ENCODE peak calls at places on chromosomes 3 and 15, in ten cellular contexts. One of them, this sample, is unnamed.

GRCh38 chr3:66121288-66121687 is 82.6 kb upstream of the MAGI1 start:
- DNase-seq in Peyer's patch: no peak
- DNase-seq in right atrium auricular region: no peak
- DNase-seq in IMR-90: peak
- DNase-seq in tibial nerve: no peak
- DNase-seq in HFF-Myc: no peak
- DNase-seq in left ventricle myocardium inferior: no peak
- DNase-seq in dorsolateral prefrontal cortex: no peak
- DNase-seq in fibroblast of pulmonary artery: peak
- DNase-seq in AG10803: peak
- DNase-seq in this sample: peak

GRCh38 chr3:11499144-11499543 is 144.6 kb downstream of the VGLL4 start:
- DNase-seq in Peyer's patch: no peak
- DNase-seq in right atrium auricular region: no peak
- DNase-seq in IMR-90: peak
- DNase-seq in tibial nerve: no peak
- DNase-seq in HFF-Myc: peak
- DNase-seq in left ventricle myocardium inferior: no peak
- DNase-seq in dorsolateral prefrontal cortex: no peak
- DNase-seq in fibroblast of pulmonary artery: peak
- DNase-seq in AG10803: peak
- DNase-seq in this sample: peak

GRCh38 chr15:81633889-81634288 is 259.9 kb upstream of the TMC3 start:
- DNase-seq in Peyer's patch: no peak
- DNase-seq in right atrium auricular region: no peak
- DNase-seq in IMR-90: no peak
- DNase-seq in tibial nerve: no peak
- DNase-seq in HFF-Myc: no peak
- DNase-seq in left ventricle myocardium inferior: no peak
- DNase-seq in dorsolateral prefrontal cortex: no peak
- DNase-seq in fibroblast of pulmonary artery: no peak
- DNase-seq in AG10803: no peak
- DNase-seq in this sample: no peak

GRCh38 chr3:11601446-11602241 is 42.1 kb downstream of the VGLL4 start:
- DNase-seq in Peyer's patch: peak
- DNase-seq in right atrium auricular region: peak
- DNase-seq in IMR-90: peak
- DNase-seq in tibial nerve: no peak
- DNase-seq in HFF-Myc: no peak
- DNase-seq in left ventricle myocardium inferior: peak
- DNase-seq in dorsolateral prefrontal cortex: peak
- DNase-seq in fibroblast of pulmonary artery: peak
- DNase-seq in AG10803: peak
- DNase-seq in this sample: no peak

GRCh38 chr3:48411606-48412374 is 18.1 kb downstream of the PLXNB1 start:
- DNase-seq in Peyer's patch: peak
- DNase-seq in right atrium auricular region: no peak
- DNase-seq in IMR-90: no peak
- DNase-seq in tibial nerve: peak
- DNase-seq in HFF-Myc: no peak
- DNase-seq in left ventricle myocardium inferior: no peak
- DNase-seq in dorsolateral prefrontal cortex: peak
- DNase-seq in fibroblast of pulmonary artery: no peak
- DNase-seq in AG10803: no peak
- DNase-seq in this sample: no peak

GRCh38 chr15:66588971-66589370 is 23.2 kb upstream of the LCTL start:
- DNase-seq in Peyer's patch: no peak
- DNase-seq in right atrium auricular region: no peak
- DNase-seq in IMR-90: no peak
- DNase-seq in tibial nerve: no peak
- DNase-seq in HFF-Myc: no peak
- DNase-seq in left ventricle myocardium inferior: no peak
- DNase-seq in dorsolateral prefrontal cortex: no peak
- DNase-seq in fibroblast of pulmonary artery: no peak
- DNase-seq in AG10803: no peak
- DNase-seq in this sample: no peak

GRCh38 chr3:69105320-69105719 is 17.1 kb downstream of the LMOD3 start:
- DNase-seq in Peyer's patch: no peak
- DNase-seq in right atrium auricular region: no peak
- DNase-seq in IMR-90: no peak
- DNase-seq in tibial nerve: no peak
- DNase-seq in HFF-Myc: no peak
- DNase-seq in left ventricle myocardium inferior: no peak
- DNase-seq in dorsolateral prefrontal cortex: no peak
- DNase-seq in fibroblast of pulmonary artery: no peak
- DNase-seq in AG10803: peak
- DNase-seq in this sample: no peak

GRCh38 chr15:100201376-100202280 is 140.1 kb downstream of the ADAMTS17 start:
- DNase-seq in Peyer's patch: peak
- DNase-seq in right atrium auricular region: no peak
- DNase-seq in IMR-90: no peak
- DNase-seq in tibial nerve: no peak
- DNase-seq in HFF-Myc: no peak
- DNase-seq in left ventricle myocardium inferior: no peak
- DNase-seq in dorsolateral prefrontal cortex: no peak
- DNase-seq in fibroblast of pulmonary artery: no peak
- DNase-seq in AG10803: peak
- DNase-seq in this sample: no peak

GRCh38 chr3:49701388-49702077 is 12.2 kb downstream of the RNF123 start:
- DNase-seq in Peyer's patch: no peak
- DNase-seq in right atrium auricular region: no peak
- DNase-seq in IMR-90: no peak
- DNase-seq in tibial nerve: no peak
- DNase-seq in HFF-Myc: no peak
- DNase-seq in left ventricle myocardium inferior: no peak
- DNase-seq in dorsolateral prefrontal cortex: no peak
- DNase-seq in fibroblast of pulmonary artery: no peak
- DNase-seq in AG10803: no peak
- DNase-seq in this sample: peak

GRCh38 chr3:193791041-193792032 is 198.3 kb downstream of the OPA1 start:
- DNase-seq in Peyer's patch: no peak
- DNase-seq in right atrium auricular region: no peak
- DNase-seq in IMR-90: no peak
- DNase-seq in tibial nerve: no peak
- DNase-seq in HFF-Myc: no peak
- DNase-seq in left ventricle myocardium inferior: no peak
- DNase-seq in dorsolateral prefrontal cortex: no peak
- DNase-seq in fibroblast of pulmonary artery: no peak
- DNase-seq in AG10803: no peak
- DNase-seq in this sample: no peak

GRCh38 chr3:156483426-156483825 is 71.5 kb downstream of the SSR3 start:
- DNase-seq in Peyer's patch: no peak
- DNase-seq in right atrium auricular region: no peak
- DNase-seq in IMR-90: peak
- DNase-seq in tibial nerve: no peak
- DNase-seq in HFF-Myc: peak
- DNase-seq in left ventricle myocardium inferior: no peak
- DNase-seq in dorsolateral prefrontal cortex: no peak
- DNase-seq in fibroblast of pulmonary artery: peak
- DNase-seq in AG10803: peak
- DNase-seq in this sample: peak

GRCh38 chr3:115251509-115251908 is 104.4 kb upstream of the ZBTB20 start:
- DNase-seq in Peyer's patch: no peak
- DNase-seq in right atrium auricular region: no peak
- DNase-seq in IMR-90: no peak
- DNase-seq in tibial nerve: no peak
- DNase-seq in HFF-Myc: no peak
- DNase-seq in left ventricle myocardium inferior: no peak
- DNase-seq in dorsolateral prefrontal cortex: no peak
- DNase-seq in fibroblast of pulmonary artery: no peak
- DNase-seq in AG10803: peak
- DNase-seq in this sample: no peak

GRCh38 chr15:79023918-79024317 is 66.7 kb downstream of the RASGRF1 start:
- DNase-seq in Peyer's patch: no peak
- DNase-seq in right atrium auricular region: no peak
- DNase-seq in IMR-90: no peak
- DNase-seq in tibial nerve: no peak
- DNase-seq in HFF-Myc: no peak
- DNase-seq in left ventricle myocardium inferior: no peak
- DNase-seq in dorsolateral prefrontal cortex: no peak
- DNase-seq in fibroblast of pulmonary artery: no peak
- DNase-seq in AG10803: no peak
- DNase-seq in this sample: no peak

GRCh38 chr3:58161435-58162398 is 49.1 kb downstream of the DNASE1L3 start:
- DNase-seq in Peyer's patch: peak
- DNase-seq in right atrium auricular region: peak
- DNase-seq in IMR-90: peak
- DNase-seq in tibial nerve: peak
- DNase-seq in HFF-Myc: peak
- DNase-seq in left ventricle myocardium inferior: no peak
- DNase-seq in dorsolateral prefrontal cortex: no peak
- DNase-seq in fibroblast of pulmonary artery: peak
- DNase-seq in AG10803: peak
- DNase-seq in this sample: peak

DNA sequence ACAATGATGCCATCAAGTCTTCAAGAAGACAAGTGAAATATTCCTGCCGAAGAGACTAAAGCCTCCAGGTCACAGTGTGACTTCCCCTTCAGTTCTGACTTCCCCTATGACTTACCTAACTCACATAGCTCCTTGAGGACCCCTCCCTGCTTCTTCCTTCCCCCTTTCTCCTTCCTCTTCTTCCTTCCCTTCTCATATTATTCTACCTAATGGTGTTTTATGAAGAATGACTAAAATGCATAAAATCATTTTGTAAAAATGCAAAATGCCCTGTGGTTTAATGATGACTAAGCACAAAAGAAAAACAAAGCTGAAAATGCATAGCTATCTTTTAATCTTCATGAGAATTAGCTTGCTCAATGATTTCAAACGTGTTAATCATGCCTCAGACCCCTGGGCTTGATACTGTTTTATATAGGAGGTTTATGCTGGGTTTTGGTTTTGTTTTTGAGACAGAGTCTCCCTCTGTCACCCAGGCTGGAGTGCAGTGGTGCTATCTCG is 26.1 kb upstream of the TM4SF4 start:
- DNase-seq in Peyer's patch: no peak
- DNase-seq in right atrium auricular region: no peak
- DNase-seq in IMR-90: peak
- DNase-seq in tibial nerve: no peak
- DNase-seq in HFF-Myc: no peak
- DNase-seq in left ventricle myocardium inferior: no peak
- DNase-seq in dorsolateral prefrontal cortex: no peak
- DNase-seq in fibroblast of pulmonary artery: peak
- DNase-seq in AG10803: peak
- DNase-seq in this sample: peak
- H3K4me3 ChIP-seq in Peyer's patch: no peak
- H3K4me3 ChIP-seq in right atrium auricular region: no peak
- H3K4me3 ChIP-seq in IMR-90: no peak
- H3K4me3 ChIP-seq in tibial nerve: no peak
- H3K4me3 ChIP-seq in HFF-Myc: no peak
- H3K4me3 ChIP-seq in left ventricle myocardium inferior: no peak
- H3K4me3 ChIP-seq in dorsolateral prefrontal cortex: no peak
- H3K4me3 ChIP-seq in fibroblast of pulmonary artery: no peak
- H3K4me3 ChIP-seq in AG10803: no peak
- H3K4me3 ChIP-seq in this sample: no peak

DNA sequence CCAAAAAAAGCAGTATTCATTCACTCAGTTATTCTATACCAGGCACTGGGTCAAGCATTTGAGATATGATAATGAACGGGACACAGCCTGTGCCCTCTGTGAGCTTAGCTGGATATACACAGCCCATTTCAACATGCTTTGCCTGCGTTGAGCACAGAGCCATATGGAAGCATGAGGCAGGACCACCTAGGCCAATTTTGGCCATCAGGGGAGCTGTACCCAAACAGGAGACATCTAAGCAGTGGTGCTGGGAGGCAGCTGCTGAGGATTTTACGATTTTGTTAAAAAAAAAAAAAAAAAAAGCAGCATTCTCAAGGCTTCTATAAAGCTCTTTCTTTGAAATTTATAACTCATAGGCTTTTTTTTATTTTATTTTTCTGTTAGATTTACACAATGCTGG is 87.2 kb upstream of the SLC2A2 start:
- DNase-seq in Peyer's patch: no peak
- DNase-seq in right atrium auricular region: no peak
- DNase-seq in IMR-90: no peak
- DNase-seq in tibial nerve: no peak
- DNase-seq in HFF-Myc: no peak
- DNase-seq in left ventricle myocardium inferior: no peak
- DNase-seq in dorsolateral prefrontal cortex: no peak
- DNase-seq in fibroblast of pulmonary artery: no peak
- DNase-seq in AG10803: no peak
- DNase-seq in this sample: no peak
- TF ChIP-seq CTCF in Peyer's patch: no peak
- TF ChIP-seq CTCF in right atrium auricular region: no peak
- TF ChIP-seq CTCF in IMR-90: no peak
- TF ChIP-seq CTCF in tibial nerve: no peak
- TF ChIP-seq CTCF in HFF-Myc: no peak
- TF ChIP-seq CTCF in left ventricle myocardium inferior: peak
- TF ChIP-seq CTCF in dorsolateral prefrontal cortex: no peak
- TF ChIP-seq CTCF in fibroblast of pulmonary artery: peak
- TF ChIP-seq CTCF in AG10803: no peak
- TF ChIP-seq CTCF in this sample: no peak

DNA sequence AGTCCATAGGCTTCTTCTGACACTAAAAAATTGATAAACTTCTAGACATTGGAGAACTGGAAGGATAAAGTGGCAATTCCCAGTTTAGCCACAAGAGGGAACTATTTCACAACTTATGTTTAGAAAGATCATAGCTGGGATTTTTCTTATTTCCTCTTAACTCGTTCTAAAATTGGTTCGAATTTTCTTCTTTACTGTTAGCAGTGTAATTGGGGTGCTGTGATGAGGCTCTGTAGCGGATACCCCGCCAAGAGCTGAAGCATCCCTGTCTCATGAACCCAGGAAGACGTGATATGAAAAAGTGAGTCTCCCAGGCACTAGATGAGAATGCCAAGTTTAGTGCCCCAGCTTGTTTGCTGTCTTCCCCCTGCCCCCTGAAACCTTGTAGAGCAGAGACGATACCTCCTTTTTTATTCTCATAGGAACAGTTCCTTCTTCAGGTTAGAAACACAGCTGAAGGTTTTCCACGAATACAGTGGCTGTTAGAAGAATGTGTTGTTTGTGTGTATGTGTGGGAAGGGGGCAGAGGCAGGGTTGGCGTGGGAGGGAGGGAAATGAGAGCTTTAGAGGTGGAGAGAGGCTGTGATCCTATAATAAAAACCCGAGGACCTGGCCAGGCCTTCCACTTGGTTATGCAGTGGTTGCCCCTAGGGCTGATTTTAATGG is 85.2 kb downstream of the PDCD6IP start:
- DNase-seq in Peyer's patch: no peak
- DNase-seq in right atrium auricular region: no peak
- DNase-seq in IMR-90: peak
- DNase-seq in tibial nerve: no peak
- DNase-seq in HFF-Myc: peak
- DNase-seq in left ventricle myocardium inferior: no peak
- DNase-seq in dorsolateral prefrontal cortex: no peak
- DNase-seq in fibroblast of pulmonary artery: peak
- DNase-seq in AG10803: peak
- DNase-seq in this sample: peak
- H3K4me3 ChIP-seq in Peyer's patch: no peak
- H3K4me3 ChIP-seq in right atrium auricular region: peak
- H3K4me3 ChIP-seq in IMR-90: no peak
- H3K4me3 ChIP-seq in tibial nerve: peak
- H3K4me3 ChIP-seq in HFF-Myc: no peak
- H3K4me3 ChIP-seq in left ventricle myocardium inferior: peak
- H3K4me3 ChIP-seq in dorsolateral prefrontal cortex: peak
- H3K4me3 ChIP-seq in fibroblast of pulmonary artery: no peak
- H3K4me3 ChIP-seq in AG10803: no peak
- H3K4me3 ChIP-seq in this sample: peak

DNA sequence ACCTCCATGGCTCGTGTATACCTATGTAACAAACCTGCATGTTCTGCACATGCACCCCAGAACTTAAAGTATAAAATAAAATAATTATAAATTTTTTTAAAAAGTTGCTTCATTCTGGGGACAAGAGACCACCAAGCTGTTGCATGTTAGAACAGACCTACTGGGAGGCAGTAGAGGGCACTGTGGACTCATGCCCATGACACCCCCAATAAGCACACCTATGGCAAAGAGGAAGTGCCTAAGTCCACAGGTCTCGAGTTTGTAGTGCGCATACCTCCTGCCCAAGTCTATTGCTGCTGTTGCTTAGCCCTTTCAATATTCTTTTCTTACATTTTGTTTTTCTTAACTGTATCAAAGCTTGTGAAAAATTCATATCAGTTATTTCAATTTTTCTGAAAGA is 267.9 kb upstream of the THBS1 start:
- DNase-seq in Peyer's patch: peak
- DNase-seq in right atrium auricular region: no peak
- DNase-seq in IMR-90: no peak
- DNase-seq in tibial nerve: no peak
- DNase-seq in HFF-Myc: no peak
- DNase-seq in left ventricle myocardium inferior: no peak
- DNase-seq in dorsolateral prefrontal cortex: no peak
- DNase-seq in fibroblast of pulmonary artery: peak
- DNase-seq in AG10803: no peak
- DNase-seq in this sample: peak
- TF ChIP-seq CTCF in Peyer's patch: peak
- TF ChIP-seq CTCF in right atrium auricular region: no peak
- TF ChIP-seq CTCF in IMR-90: no peak
- TF ChIP-seq CTCF in tibial nerve: peak
- TF ChIP-seq CTCF in HFF-Myc: peak
- TF ChIP-seq CTCF in left ventricle myocardium inferior: peak
- TF ChIP-seq CTCF in dorsolateral prefrontal cortex: no peak
- TF ChIP-seq CTCF in fibroblast of pulmonary artery: no peak
- TF ChIP-seq CTCF in AG10803: no peak
- TF ChIP-seq CTCF in this sample: no peak

This sample was measured in foreskin fibroblast.